ENCODE peak calls at places on chromosome 13, in four cellular contexts. G is HCT116, V is heart right ventricle, W is left ventricle myocardium inferior. C is an unnamed sample.

GRCh38 chr13:38012096-38012495 is 142.5 kb upstream of the TRPC4 start:
- DNase-seq in V (no peak), W (no peak), G (no peak), C (no peak)

GRCh38 chr13:38535271-38535670 is 151.6 kb upstream of the FREM2 start:
- DNase-seq in G (no peak), W (no peak), V (no peak), C (no peak)

GRCh38 chr13:46992383-46992952 is 95.6 kb upstream of the HTR2A start:
- DNase-seq in V (no peak), W (no peak), G (peak; percentile 16), C (peak; percentile 50)

GRCh38 chr13:45949161-45949560 is 97.6 kb upstream of the SIAH3 start:
- DNase-seq in V (no peak), W (no peak), G (no peak), C (no peak)

GRCh38 chr13:20074956-20075355 is 85.9 kb downstream of the GJA3 start:
- DNase-seq in V (no peak), G (no peak), W (no peak), C (no peak)

GRCh38 chr13:103839460-103839859 is 773.2 kb upstream of the SLC10A2 start:
- DNase-seq in G (no peak), W (no peak), V (no peak), C (no peak)

GRCh38 chr13:49499889-49500660 is 4.3 kb downstream of the PHF11 start:
- DNase-seq in G (no peak), V (no peak), W (no peak), C (no peak)

GRCh38 chr13:106344318-106344717 is 191.1 kb downstream of the EFNB2 start:
- DNase-seq in G (no peak), W (no peak), V (no peak), C (no peak)

GRCh38 chr13:46896346-46897138 is at the start of gene HTR2A:
- DNase-seq in W (peak; percentile 23), G (no peak), V (no peak), C (peak; percentile 58)

GRCh38 chr13:65472336-65472735 is 1757.8 kb downstream of the PCDH9 start:
- DNase-seq in W (no peak), G (no peak), V (no peak), C (peak; percentile 10)

GRCh38 chr13:28723806-28724205 is 5.0 kb upstream of the SLC46A3 start:
- DNase-seq in V (no peak), W (no peak), G (no peak), C (no peak)

GRCh38 chr13:100530645-100531044 is 57.9 kb downstream of the GGACT start:
- DNase-seq in W (no peak), G (no peak), V (no peak), C (no peak)

GRCh38 chr13:99015606-99016520 is 38.0 kb upstream of the DOCK9 start:
- DNase-seq in W (no peak), V (no peak), G (no peak), C (no peak)

GRCh38 chr13:22061371-22061805 is 390.5 kb downstream of the FGF9 start:
- DNase-seq in W (no peak), G (no peak), V (no peak), C (no peak)

GRCh38 chr13:34507630-34508029 is 434.4 kb upstream of the NBEA start:
- DNase-seq in G (no peak), V (no peak), W (no peak), C (no peak)

GRCh38 chr13:52599037-52599852 is 43.0 kb upstream of the HNRNPA1L2 start:
- DNase-seq in V (no peak), W (no peak), G (no peak), C (peak; percentile 70)

GRCh38 chr13:44312131-44312530 is 61.5 kb upstream of the SERP2 start:
- DNase-seq in W (no peak), G (no peak), V (no peak), C (no peak)
- H3K27ac ChIP-seq in W (no peak overlapping the region), G (peak overlapping the region; percentile 83), V (no peak overlapping the region), C (no peak overlapping the region)

GRCh38 chr13:79806821-79807220 is 325.9 kb downstream of the NDFIP2 start:
- DNase-seq in W (no peak), G (no peak), V (no peak), C (no peak)
- H3K4me1 ChIP-seq in W (no peaks in the 10 kb centered on the region), G (no peaks in the 10 kb centered on the region), V (no peaks in the 10 kb centered on the region), C (peaks cover 14% of the 10 kb centered on the region)

GRCh38 chr13:74696148-74696922 is 562.1 kb upstream of the KLF12 start:
- DNase-seq in W (no peak), G (no peak), V (no peak), C (no peak)

DNA sequence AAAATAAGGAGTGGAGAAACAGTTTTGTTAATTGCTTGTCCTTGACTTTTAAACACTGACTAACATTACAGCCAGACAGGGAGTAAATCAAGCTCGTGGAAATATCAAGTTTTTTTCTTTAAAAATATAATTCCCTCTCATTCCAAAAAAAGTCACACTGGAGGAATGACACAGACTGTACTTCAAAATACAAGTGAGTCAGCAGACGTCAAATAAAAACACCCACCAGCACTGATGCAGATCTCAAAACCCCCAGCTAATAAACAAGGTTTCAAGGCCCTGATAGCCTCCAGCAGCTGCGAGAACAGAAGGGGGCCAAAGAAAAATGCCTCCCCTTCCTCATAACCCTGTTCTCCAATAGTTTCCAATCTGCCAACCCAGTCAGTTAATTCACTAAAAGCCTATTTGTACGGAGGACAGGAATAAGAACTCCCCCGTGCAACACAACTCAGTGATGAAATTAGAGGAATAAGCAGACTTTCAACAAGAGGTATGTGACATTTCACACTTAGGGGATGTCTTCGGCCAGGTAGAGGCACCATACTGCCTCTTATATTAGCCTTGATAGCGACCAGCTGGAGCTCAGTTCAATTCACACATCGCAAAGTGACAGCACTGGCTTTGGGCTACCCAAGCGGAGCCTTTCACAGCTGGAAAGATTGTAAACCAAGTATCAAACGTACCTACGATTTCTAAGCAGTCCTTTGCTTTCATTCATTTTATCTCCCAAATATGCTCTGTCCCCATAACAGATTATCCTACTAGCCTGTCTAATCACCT is 561.0 kb upstream of the KLF12 start:
- DNase-seq in G (no peak), V (no peak), W (no peak), C (peak; percentile 14)
- H3K27ac ChIP-seq in G (no peak overlapping the region), V (no peak overlapping the region), W (no peak overlapping the region), C (no peak overlapping the region)

GRCh38 chr13:40974460-40975407 is 44.4 kb downstream of the ELF1 start:
- DNase-seq in V (no peak), W (no peak), G (peak; percentile 23), C (peak; percentile 89)
- H3K4me1 ChIP-seq in V (peaks cover 67% of the 10 kb centered on the region), W (peaks cover 100% of the 10 kb centered on the region), G (peaks cover 8% of the 10 kb centered on the region), C (peaks cover 16% of the 10 kb centered on the region)

GRCh38 chr13:110519506-110519905 is 42.0 kb downstream of the RAB20 start:
- DNase-seq in G (no peak), V (no peak), W (no peak), C (no peak)
- H3K27ac ChIP-seq in G (no peak overlapping the region), V (peak overlapping the region; percentile 13), W (no peak overlapping the region), C (no peak overlapping the region)

DNA sequence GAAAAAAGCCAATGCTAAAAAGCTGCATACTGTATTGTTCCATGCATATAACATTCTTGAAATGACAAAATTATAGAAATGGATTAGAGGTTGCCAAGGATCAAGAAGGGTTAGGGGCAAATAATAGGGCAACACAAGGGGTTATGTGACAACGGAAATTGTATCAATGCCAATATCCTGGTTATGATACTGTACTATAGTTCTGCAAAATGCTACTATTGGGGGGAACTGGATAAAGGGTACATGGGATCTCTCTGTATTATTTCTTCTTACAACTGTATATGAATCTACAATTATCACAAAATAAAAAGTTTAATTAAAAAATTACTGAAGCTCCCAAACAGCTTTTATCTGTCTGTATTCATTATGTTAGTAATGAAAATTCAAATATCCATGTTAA is 31.9 kb downstream of the LNX2 start:
- DNase-seq in W (no peak), V (no peak), G (no peak), C (no peak)
- H3K4me1 ChIP-seq in W (peaks cover 61% of the 10 kb centered on the region), V (peaks cover 7% of the 10 kb centered on the region), G (no peaks in the 10 kb centered on the region), C (no peaks in the 10 kb centered on the region)

C was measured in cardiac muscle cell.